ENCODE peak calls at places on chromosomes 4 and X, in ten cellular contexts. S, J, X, C, B, Y, W, G, P and U are unnamed samples.

GRCh38 chrX:8868070-8868795 is 67.0 kb upstream of the FAM9A start:
- DNase-seq in S (no peak), B (no peak), P (no peak), W (no peak), C (no peak), Y (peak), G (no peak), J (peak), X (peak), U (no peak)

GRCh38 chr4:183348706-183349659 is 26.8 kb upstream of the CLDN24 start:
- DNase-seq in Y (peak), W (no peak), X (peak), G (no peak), J (peak), C (no peak), S (no peak), B (no peak), P (no peak), U (no peak)

GRCh38 chrX:154349359-154349935 is 25.0 kb downstream of the FLNA start:
- DNase-seq in W (no peak), S (no peak), P (no peak), Y (no peak), C (no peak), G (no peak), B (no peak), J (no peak), X (no peak), U (peak)

GRCh38 chr4:69759189-69759604 is 1.2 kb downstream of the SULT1B1 start:
- DNase-seq in S (no peak), G (no peak), B (no peak), Y (no peak), P (no peak), W (no peak), X (no peak), J (no peak), C (no peak), U (no peak)

GRCh38 chr4:112213091-112213490 is 18.5 kb upstream of the AP1AR start:
- DNase-seq in J (peak), S (no peak), Y (peak), W (no peak), P (no peak), B (no peak), C (no peak), G (no peak), X (no peak), U (no peak)

GRCh38 chr4:20723019-20723418 is 22.8 kb downstream of the PACRGL start:
- DNase-seq in J (peak), S (no peak), Y (peak), W (no peak), C (no peak), P (no peak), X (peak), G (no peak), B (no peak), U (no peak)

GRCh38 chrX:105150557-105150956 is 69.9 kb downstream of the TEX13A start:
- DNase-seq in C (no peak), J (no peak), Y (peak), X (no peak), W (no peak), P (no peak), B (no peak), G (no peak), S (no peak), U (no peak)

GRCh38 chr4:88409789-88410188 is 31.1 kb downstream of the HERC6 start:
- DNase-seq in J (no peak), W (no peak), B (no peak), P (no peak), X (no peak), S (no peak), G (no peak), Y (no peak), C (no peak), U (no peak)

GRCh38 chr4:71415491-71415890 is 76.7 kb downstream of the SLC4A4 start:
- DNase-seq in C (no peak), P (no peak), S (no peak), G (no peak), W (no peak), Y (no peak), J (peak), B (no peak), X (no peak), U (no peak)

GRCh38 chr4:7302781-7303180 is 110.4 kb downstream of the SORCS2 start:
- DNase-seq in Y (no peak), B (no peak), P (no peak), W (no peak), C (no peak), S (peak), J (no peak), G (no peak), X (no peak), U (peak)

GRCh38 chr4:28350485-28350884 is 1489.8 kb downstream of the STIM2 start:
- DNase-seq in P (no peak), G (no peak), C (no peak), W (no peak), J (peak), S (no peak), X (no peak), Y (peak), B (no peak), U (no peak)

GRCh38 chr4:2062808-2063524 is 3.8 kb downstream of the NAT8L start:
- DNase-seq in C (no peak), X (no peak), J (no peak), Y (no peak), G (no peak), P (no peak), W (no peak), B (no peak), S (peak), U (peak)

GRCh38 chrX:72381439-72382198 is 75.9 kb upstream of the CITED1 start:
- DNase-seq in P (no peak), S (no peak), X (peak), G (peak), B (no peak), Y (no peak), J (no peak), C (no peak), W (no peak), U (no peak)